ENCODE peak calls at places on chromosomes 11 and 22, in six cellular contexts. X is A673, Z is fibroblast of lung, R is neuronal stem cell, Q is upper lobe of right lung, F is kidney. J is an unnamed sample.

GRCh38 chr11:2072551-2073261 is 66.5 kb downstream of the IGF2 start:
- DNase-seq in F (no peak), X (no peak), R (no peak), Z (peak; percentile 21), Q (peak; percentile 53), J (no peak)

GRCh38 chr11:103845331-103845730 is 191.1 kb upstream of the DDI1 start:
- DNase-seq in F (no peak), X (no peak), Z (no peak), Q (no peak), R (no peak), J (no peak)

GRCh38 chr11:34605481-34606325 is 15.2 kb upstream of the EHF start:
- DNase-seq in R (no peak), Q (no peak), X (no peak), Z (no peak), F (no peak), J (no peak)

GRCh38 chr11:38612701-38613100 is 2014.7 kb upstream of the RAG2 start:
- DNase-seq in Q (no peak), X (no peak), R (no peak), Z (no peak), F (no peak), J (no peak)

GRCh38 chr11:92948116-92948515 is 21.3 kb upstream of the MTNR1B start:
- DNase-seq in X (no peak), R (no peak), Q (no peak), Z (no peak), F (no peak), J (peak; percentile 41)

GRCh38 chr11:57430946-57431345 is 4.0 kb upstream of the SLC43A3 start:
- DNase-seq in Z (no peak), R (no peak), F (no peak), Q (no peak), X (no peak), J (no peak)

GRCh38 chr22:29983296-29983917 is 96.9 kb upstream of the HORMAD2 start:
- DNase-seq in Q (no peak), X (no peak), R (no peak), F (no peak), Z (no peak), J (no peak)

GRCh38 chr11:94602430-94603372 is 35.5 kb downstream of the PIWIL4 start:
- DNase-seq in X (peak; percentile 62), Q (peak; percentile 71), R (peak; percentile 23), F (no peak), Z (peak; percentile 88), J (peak; percentile 28)

GRCh38 chr22:30596886-30597285 is 5.2 kb upstream of the PES1 start:
- DNase-seq in X (no peak), F (no peak), Z (no peak), R (no peak), Q (no peak), J (no peak)

GRCh38 chr22:23246982-23247766 is 66.9 kb downstream of the BCR start:
- DNase-seq in X (no peak), Q (no peak), R (no peak), Z (no peak), F (peak; percentile 54), J (no peak)

GRCh38 chr22:23249506-23250423 is 69.5 kb downstream of the BCR start:
- DNase-seq in Z (no peak), F (peak; percentile 51), R (no peak), Q (no peak), X (no peak), J (no peak)

GRCh38 chr22:23245799-23246136 is 65.5 kb downstream of the BCR start:
- DNase-seq in F (no peak), R (no peak), Z (peak; percentile 58), Q (no peak), X (no peak), J (no peak)

GRCh38 chr22:23250424-23251363 is 70.4 kb downstream of the BCR start:
- DNase-seq in R (no peak), X (no peak), F (no peak), Z (no peak), Q (no peak), J (no peak)

GRCh38 chr22:23248583-23248982 is 68.3 kb downstream of the BCR start:
- DNase-seq in Q (no peak), X (no peak), Z (peak; percentile 53), F (peak; percentile 61), R (no peak), J (no peak)
- H3K4me1 ChIP-seq in Q (peaks cover 13% of the 10 kb centered on the region), X (peaks cover 8% of the 10 kb centered on the region), Z (peaks cover 6% of the 10 kb centered on the region), F (peaks cover 32% of the 10 kb centered on the region), R (peaks cover 12% of the 10 kb centered on the region), J (peaks cover 8% of the 10 kb centered on the region)

GRCh38 chr11:75154646-75155569 is 4.0 kb downstream of the SLCO2B1 start:
- DNase-seq in X (no peak), Q (no peak), R (no peak), Z (no peak), F (no peak), J (no peak)

GRCh38 chr11:75158241-75158640 is 7.3 kb downstream of the SLCO2B1 start:
- DNase-seq in R (no peak), Q (no peak), X (no peak), Z (no peak), F (no peak), J (no peak)

GRCh38 chr11:75152651-75153553 is 2.0 kb downstream of the SLCO2B1 start:
- DNase-seq in F (no peak), R (no peak), Q (no peak), Z (no peak), X (no peak), J (no peak)

GRCh38 chr11:75159081-75159953 is 8.4 kb downstream of the SLCO2B1 start:
- DNase-seq in F (peak; percentile 69), R (no peak), X (no peak), Z (no peak), Q (no peak), J (no peak)

DNA sequence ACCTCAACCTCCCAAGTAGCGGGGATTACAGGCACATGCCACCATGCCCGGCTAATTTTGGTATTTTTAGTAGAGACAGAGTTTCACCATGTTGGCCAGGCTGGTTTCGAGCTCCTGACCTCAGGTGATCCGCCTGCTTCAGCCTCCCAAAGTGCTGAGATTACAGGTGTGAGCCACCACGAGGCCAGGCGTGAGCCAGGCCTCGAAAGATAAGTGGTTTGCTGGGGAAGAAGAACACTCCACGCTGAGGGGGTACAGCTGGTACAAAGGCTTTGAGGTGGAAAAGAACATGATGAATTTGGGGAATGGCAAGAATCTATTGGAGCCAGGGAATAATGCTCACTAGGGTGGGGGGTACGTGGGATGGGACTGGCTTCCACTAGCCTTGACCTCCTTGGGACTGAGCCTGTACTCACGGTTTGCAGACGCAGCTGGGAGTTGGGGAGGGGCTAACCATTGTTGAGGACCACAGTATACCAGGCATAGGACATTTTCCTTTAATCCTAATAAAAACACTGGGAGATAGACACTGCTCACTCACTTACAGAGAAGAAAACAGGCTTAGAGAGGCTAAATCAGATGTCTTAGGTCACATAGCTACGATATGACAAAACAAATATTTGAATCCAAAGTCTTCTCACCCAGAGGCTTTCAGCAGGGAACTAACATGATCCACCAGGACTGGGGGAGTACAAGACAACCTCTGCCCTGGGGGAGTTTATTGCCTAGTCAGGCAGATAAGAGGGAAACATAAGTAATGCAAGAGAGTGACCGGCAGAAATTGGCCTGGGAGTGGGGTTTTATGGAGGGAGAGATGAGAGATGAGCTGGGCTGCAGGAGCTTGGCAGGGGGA is 4.9 kb downstream of the SLCO2B1 start:
- DNase-seq in X (no peak), Z (no peak), Q (no peak), F (no peak), R (no peak), J (no peak)
- H3K4me1 ChIP-seq in X (no peaks in the 10 kb centered on the region), Z (no peaks in the 10 kb centered on the region), Q (peaks cover 20% of the 10 kb centered on the region), F (peaks cover 13% of the 10 kb centered on the region), R (peaks cover 4% of the 10 kb centered on the region), J (peaks cover 25% of the 10 kb centered on the region)

GRCh38 chr11:128298271-128298670 is 289.1 kb downstream of the ETS1 start:
- DNase-seq in Z (no peak), R (no peak), Q (no peak), F (no peak), X (no peak), J (no peak)
- H3K4me1 ChIP-seq in Z (no peaks in the 10 kb centered on the region), R (peaks cover 2% of the 10 kb centered on the region), Q (peaks cover 25% of the 10 kb centered on the region), F (peaks cover 4% of the 10 kb centered on the region), X (no peaks in the 10 kb centered on the region), J (no peaks in the 10 kb centered on the region)

DNA sequence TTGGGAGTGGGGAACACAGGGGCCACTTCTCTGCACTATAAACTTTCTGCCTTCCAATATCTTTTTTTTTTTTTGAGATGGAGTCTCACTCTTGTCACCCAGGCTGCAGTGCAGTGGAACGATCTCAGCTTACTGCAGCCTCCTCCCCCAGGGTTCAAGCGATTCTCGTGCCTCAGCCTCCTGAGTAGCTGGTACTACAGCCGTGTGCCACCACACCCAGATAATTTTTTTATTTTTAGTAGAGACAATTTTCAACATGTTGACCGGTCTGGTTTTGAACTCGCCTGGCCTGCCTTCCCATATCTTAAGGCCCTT is 1.7 kb downstream of the SLC3A2 start:
- DNase-seq in R (no peak), Z (no peak), X (no peak), F (no peak), Q (no peak), J (no peak)
- H3K4me1 ChIP-seq in R (peaks cover 36% of the 10 kb centered on the region), Z (peaks cover 25% of the 10 kb centered on the region), X (peaks cover 59% of the 10 kb centered on the region), F (peaks cover 30% of the 10 kb centered on the region), Q (peaks cover 52% of the 10 kb centered on the region), J (peaks cover 61% of the 10 kb centered on the region)